ENCODE peak calls at places on chromosomes 12 and 14, in five cellular contexts. D, N, Y, K and H are unnamed samples.

GRCh38 chr12:8034802-8035201 is 2.3 kb downstream of the FOXJ2 start:
- DNase-seq in K (peak; percentile 75), Y (no peak), D (no peak), N (no peak), H (no peak)

GRCh38 chr12:132904718-132905328 is 17.4 kb upstream of the CHFR start:
- DNase-seq in D (peak; percentile 85), Y (peak; percentile 72), N (peak; percentile 76), K (no peak), H (peak; percentile 77)

GRCh38 chr12:6915023-6915788 is 826 bp downstream of the ENO2 start:
- DNase-seq in Y (no peak), D (no peak), N (no peak), K (no peak), H (no peak)

GRCh38 chr12:119225454-119225853 is 46.7 kb downstream of the HSPB8 start:
- DNase-seq in Y (no peak), D (no peak), K (peak; percentile 42), N (no peak), H (no peak)

GRCh38 chr14:64806202-64806861 is 73.4 kb downstream of the SPTB start:
- DNase-seq in N (no peak), K (peak; percentile 98), D (peak; percentile 50), Y (peak; percentile 30), H (no peak)

GRCh38 chr12:94983321-94983720 is 20.2 kb downstream of the NDUFA12 start:
- DNase-seq in D (no peak), K (no peak), N (no peak), Y (no peak), H (no peak)

GRCh38 chr12:123282111-123282510 is 10.5 kb upstream of the CDK2AP1 start:
- DNase-seq in K (no peak), D (no peak), N (no peak), Y (no peak), H (no peak)

GRCh38 chr12:51901881-51902280 is 5.4 kb upstream of the ACVRL1 start:
- DNase-seq in Y (no peak), D (no peak), N (no peak), K (no peak), H (peak; percentile 28)

GRCh38 chr12:68794653-68795253 is 13.2 kb upstream of the MDM2 start:
- DNase-seq in D (no peak), Y (no peak), N (no peak), K (peak; percentile 51), H (no peak)

GRCh38 chr12:46956451-46957035 is 122.9 kb upstream of the PCED1B start:
- DNase-seq in N (no peak), K (no peak), Y (no peak), D (no peak), H (no peak)

GRCh38 chr14:47154276-47154797 is 502.8 kb upstream of the RPL10L start:
- DNase-seq in D (no peak), N (no peak), K (no peak), Y (no peak), H (no peak)

GRCh38 chr12:75735853-75736252 is 224.4 kb upstream of the KRR1 start:
- DNase-seq in K (no peak), N (no peak), D (no peak), Y (peak; percentile 66), H (no peak)

GRCh38 chr12:132490481-132491348 is 764 bp downstream of the FBRSL1 start:
- DNase-seq in K (no peak), Y (no peak), D (peak; percentile 33), N (no peak), H (no peak)

GRCh38 chr14:22819191-22819988 is 4.2 kb upstream of the SLC7A7 start:
- DNase-seq in N (peak; percentile 28), Y (peak; percentile 57), K (peak; percentile 60), D (peak; percentile 48), H (no peak)

DNA sequence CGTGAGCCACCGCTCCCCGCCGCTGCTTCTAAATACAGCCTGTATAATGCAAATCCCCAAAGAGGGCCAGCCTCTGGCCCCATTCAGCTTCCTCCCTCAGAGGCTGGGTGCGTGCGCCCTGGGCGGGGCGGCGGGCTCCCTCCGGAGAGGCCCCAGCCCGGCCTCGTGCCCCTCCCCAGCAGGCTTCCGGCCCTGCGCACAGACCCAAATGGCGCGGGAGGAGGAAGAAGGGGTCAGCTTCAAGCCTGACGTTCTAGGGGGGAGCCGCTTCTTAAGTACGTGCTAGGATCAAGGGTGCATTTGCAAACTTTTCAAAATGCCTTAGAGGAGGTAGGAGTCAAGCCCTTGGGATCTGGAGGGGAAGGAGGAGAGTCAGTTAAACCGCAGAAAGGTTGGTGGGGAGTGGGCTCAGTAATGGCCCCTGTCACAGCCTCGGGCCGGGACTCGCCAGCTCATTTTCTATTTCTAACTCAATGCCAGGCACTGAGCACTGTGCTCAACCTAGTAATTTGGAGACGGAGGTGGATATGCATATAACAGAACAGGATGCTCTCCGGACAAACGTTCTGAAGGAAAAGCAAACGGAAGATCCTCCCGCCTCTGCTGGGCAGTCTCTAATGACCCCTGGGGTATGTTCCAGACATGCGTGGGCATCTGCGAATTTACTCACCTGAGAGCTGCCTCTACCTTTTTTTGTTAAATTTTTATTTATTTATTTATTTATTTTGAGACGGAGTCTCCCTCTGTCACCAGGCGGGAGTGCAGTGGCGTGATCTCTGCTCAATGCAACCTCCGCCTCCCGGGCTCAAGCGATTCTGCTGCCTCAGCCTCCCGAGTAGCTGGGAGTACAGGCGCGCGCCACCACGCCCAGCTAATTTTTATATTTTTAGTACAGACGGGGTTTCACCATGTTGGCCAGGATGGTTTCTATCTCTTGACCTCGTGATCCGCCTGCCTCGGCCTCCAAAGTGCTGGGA is 32.3 kb downstream of the NINJ2 start:
- DNase-seq in N (peak; percentile 61), Y (peak; percentile 72), D (peak; percentile 83), K (no peak), H (no peak)
- H3K27ac ChIP-seq in N (peak overlapping the region; percentile 87), Y (no peak overlapping the region), D (peak overlapping the region; percentile 88), K (peak overlapping the region; percentile 68), H (peak overlapping the region; percentile 60)

DNA sequence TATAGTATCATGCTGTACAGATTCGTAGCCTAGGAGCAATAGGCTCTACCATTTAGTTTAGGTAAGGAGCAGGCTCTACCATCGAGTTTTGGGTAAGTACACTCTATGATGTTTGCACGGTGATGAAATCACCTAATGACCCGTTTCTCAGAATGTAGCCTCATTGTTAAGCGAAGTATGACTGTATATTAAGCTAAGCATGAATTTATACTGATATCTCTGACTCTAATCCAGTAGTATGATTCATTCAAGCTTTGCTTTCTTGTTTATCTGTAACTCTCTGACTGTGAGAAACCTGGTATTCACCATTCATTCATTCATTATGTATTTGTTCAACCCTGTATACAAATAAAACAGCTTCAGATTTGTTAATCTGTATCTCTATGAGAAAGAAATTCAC is 283.9 kb upstream of the PRICKLE1 start:
- DNase-seq in D (no peak), K (peak; percentile 44), Y (no peak), N (no peak), H (no peak)
- H3K4me3 ChIP-seq in D (no peak overlapping the region), K (no peak overlapping the region), Y (no peak overlapping the region), N (no peak overlapping the region), H (no peak overlapping the region)

DNA sequence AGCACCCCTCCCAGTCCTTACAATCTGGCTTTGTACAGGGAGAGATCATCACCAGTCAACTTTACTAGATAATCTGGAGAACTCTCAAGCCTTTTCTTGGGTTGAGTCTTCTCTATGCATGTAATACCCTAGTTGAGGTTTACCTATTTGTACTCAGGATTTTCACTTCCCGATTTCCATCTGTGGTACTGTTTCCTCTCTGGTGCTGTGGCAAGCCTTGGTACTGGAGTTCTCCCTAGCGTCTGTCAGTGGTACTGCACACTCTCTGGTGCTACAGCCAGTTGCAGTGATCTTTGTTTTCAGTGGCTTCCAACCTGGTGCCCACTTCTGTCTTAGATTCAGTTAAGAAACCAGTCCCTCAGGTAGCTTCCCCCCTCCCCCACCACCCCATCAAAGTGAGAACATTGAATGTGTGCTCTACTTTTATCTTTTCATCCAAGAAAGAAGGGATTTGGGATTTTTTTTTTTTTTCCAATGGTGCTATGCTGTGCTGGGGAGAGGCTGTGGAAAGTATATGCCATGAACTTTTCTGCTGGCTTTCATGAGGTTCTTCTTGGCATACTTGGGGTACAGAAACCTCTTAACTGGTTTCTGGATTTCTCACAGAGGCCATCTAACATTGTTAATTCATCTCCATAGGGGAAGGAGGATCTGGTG is 69.4 kb upstream of the EVL start:
- DNase-seq in N (peak; percentile 58), K (no peak), D (peak; percentile 55), Y (peak; percentile 77), H (no peak)
- TF ChIP-seq CTCF in N (peak; percentile 56), K (peak; percentile 66), D (peak; percentile 79), Y (peak; percentile 48), H (peak; percentile 45)

GRCh38 chr14:62696969-62697328 is 348.3 kb downstream of the KCNH5 start:
- DNase-seq in K (no peak), Y (no peak), N (no peak), D (no peak), H (no peak)
- H3K27ac ChIP-seq in K (no peak overlapping the region), Y (no peak overlapping the region), N (no peak overlapping the region), D (no peak overlapping the region), H (no peak overlapping the region)